ENCODE peak calls at places on chromosomes 6 and 20, in five cellular contexts. U, Q, W, L and N are unnamed samples.

GRCh38 chr6:149929422-149929821 is 6.5 kb upstream of the RAET1G start:
- DNase-seq in W (no peak), L (no peak), Q (no peak), U (no peak), N (no peak)

GRCh38 chr20:36097331-36097730 is 57.2 kb upstream of the EPB41L1 start:
- DNase-seq in Q (no peak), W (no peak), L (peak), U (no peak), N (no peak)

GRCh38 chr20:15515706-15516105 is 1057.5 kb downstream of the KIF16B start:
- DNase-seq in U (no peak), L (no peak), W (no peak), Q (peak), N (no peak)

GRCh38 chr6:133247581-133247980 is 6.4 kb downstream of the EYA4 start:
- DNase-seq in Q (no peak), W (no peak), U (no peak), L (no peak), N (no peak)

GRCh38 chr6:25452027-25452426 is 172.9 kb downstream of the CARMIL1 start:
- DNase-seq in U (no peak), Q (no peak), W (no peak), L (no peak), N (no peak)

GRCh38 chr20:44092551-44093248 is 94.3 kb downstream of the JPH2 start:
- DNase-seq in U (no peak), L (peak), Q (peak), W (peak), N (peak)

GRCh38 chr6:104281370-104281769 is 578.3 kb downstream of the HACE1 start:
- DNase-seq in U (no peak), L (no peak), Q (no peak), W (peak), N (no peak)

GRCh38 chr20:57589728-57590484 is 29.0 kb downstream of the PCK1 start:
- DNase-seq in U (no peak), Q (no peak), L (no peak), W (peak), N (peak)

GRCh38 chr20:20412750-20413149 is 44.8 kb downstream of the INSM1 start:
- DNase-seq in U (no peak), Q (no peak), L (no peak), W (no peak), N (no peak)

GRCh38 chr6:6004147-6004995 is 2.4 kb downstream of the NRN1 start:
- DNase-seq in L (no peak), U (no peak), Q (peak), W (no peak), N (no peak)

GRCh38 chr6:93242049-93242448 is 177.3 kb downstream of the EPHA7 start:
- DNase-seq in U (no peak), Q (no peak), L (no peak), W (no peak), N (no peak)

GRCh38 chr6:26571592-26572296 is 25.0 kb upstream of the ABT1 start:
- DNase-seq in L (peak), U (no peak), W (peak), Q (peak), N (peak)

GRCh38 chr6:53361549-53362031 is 12.8 kb upstream of the ELOVL5 start:
- DNase-seq in W (no peak), U (no peak), Q (no peak), L (peak), N (no peak)

GRCh38 chr6:133983099-133983939 is 30.3 kb downstream of the TBPL1 start:
- DNase-seq in U (peak), W (peak), Q (no peak), L (peak), N (no peak)

GRCh38 chr6:108408453-108408852 is 113.6 kb downstream of the AFG1L start:
- DNase-seq in Q (no peak), L (peak), U (no peak), W (no peak), N (peak)

GRCh38 chr6:31113861-31114539 is 600 bp upstream of the PSORS1C1 start:
- DNase-seq in U (no peak), L (peak), Q (no peak), W (no peak), N (peak)

GRCh38 chr20:19889011-19889953 is 127.9 kb upstream of the NAA20 start:
- DNase-seq in W (peak), U (no peak), Q (no peak), L (peak), N (peak)

GRCh38 chr6:63802606-63803206 is 167.1 kb downstream of the PHF3 start:
- DNase-seq in Q (peak), U (no peak), W (peak), L (peak), N (no peak)

GRCh38 chr6:506920-507523 is 115.5 kb downstream of the IRF4 start:
- DNase-seq in Q (no peak), U (no peak), L (no peak), W (no peak), N (no peak)

GRCh38 chr20:49979030-49979832 is 3.5 kb upstream of the SNAI1 start:
- DNase-seq in Q (peak), U (peak), W (peak), L (peak), N (peak)

GRCh38 chr20:35215066-35215956 is 11.2 kb upstream of the MMP24 start:
- DNase-seq in L (peak), W (peak), U (no peak), Q (no peak), N (no peak)

GRCh38 chr20:9397928-9398327 is 116.5 kb upstream of the LAMP5 start:
- DNase-seq in L (no peak), Q (no peak), U (no peak), W (no peak), N (no peak)

GRCh38 chr6:109239918-109240321 is 142.3 kb downstream of the CD164 start:
- DNase-seq in W (no peak), L (no peak), Q (no peak), U (no peak), N (no peak)

GRCh38 chr6:45174045-45174444 is 154.1 kb upstream of the RUNX2 start:
- DNase-seq in Q (no peak), U (no peak), L (no peak), W (no peak), N (no peak)

GRCh38 chr6:34560366-34561226 is 4.5 kb upstream of the SPDEF start:
- DNase-seq in L (peak), W (peak), U (no peak), Q (no peak), N (peak)

GRCh38 chr6:4888841-4889240 is 112.6 kb downstream of the CDYL start:
- DNase-seq in U (no peak), L (peak), W (no peak), Q (no peak), N (no peak)

GRCh38 chr6:73923899-73924485 is 228.0 kb downstream of the CD109 start:
- DNase-seq in U (no peak), W (no peak), Q (no peak), L (peak), N (no peak)

GRCh38 chr6:163263196-163263595 is 151.3 kb upstream of the QKI start:
- DNase-seq in U (no peak), Q (peak), L (no peak), W (no peak), N (no peak)

GRCh38 chr20:38043512-38044300 is 10.2 kb downstream of the RPRD1B start:
- DNase-seq in W (no peak), L (peak), U (no peak), Q (no peak), N (peak)

GRCh38 chr6:84150680-84151079 is 76.8 kb downstream of the CEP162 start:
- DNase-seq in U (no peak), Q (peak), L (peak), W (peak), N (no peak)

GRCh38 chr6:166274739-166275370 is 33.3 kb downstream of the PRR18 start:
- DNase-seq in L (no peak), Q (no peak), U (no peak), W (no peak), N (no peak)

GRCh38 chr20:33493076-33493766 is 3.3 kb downstream of the CBFA2T2 start:
- DNase-seq in Q (no peak), W (no peak), U (no peak), L (no peak), N (no peak)

GRCh38 chr6:85015396-85015990 is 251.1 kb upstream of the TBX18 start:
- DNase-seq in Q (peak), W (peak), L (peak), U (no peak), N (peak)

GRCh38 chr20:47792021-47792618 is 6.8 kb upstream of the SULF2 start:
- DNase-seq in U (no peak), W (peak), Q (no peak), L (peak), N (peak)

GRCh38 chr6:8131265-8131897 is 29.0 kb upstream of the EEF1E1 start:
- DNase-seq in Q (peak), U (no peak), W (peak), L (peak), N (peak)

GRCh38 chr6:130037207-130037811 is 18.9 kb downstream of the L3MBTL3 start:
- DNase-seq in L (peak), U (no peak), Q (no peak), W (peak), N (no peak)

GRCh38 chr20:62103508-62104233 is 18.6 kb upstream of the LSM14B start:
- DNase-seq in W (no peak), L (no peak), U (no peak), Q (no peak), N (no peak)